ENCODE peak calls at places on chromosomes 4 and X, in seven cellular contexts. N is IMR-90, I is mammary epithelial cell, O is OCI-LY7, M is Karpas-422, B is HCT116, X is H9. R is an unnamed sample.
A peak's percentile ranks its signal among the peaks of the same experiment; 100 is the strongest.

GRCh38 chrX:12950851-12951589 is 23.9 kb upstream of the TMSB4X start:
- DNase-seq in N (no peak), I (no peak), O (peak; percentile 84), M (peak; percentile 93), B (no peak), X (peak; percentile 83), R (peak; percentile 64)

GRCh38 chr4:156475322-156475721 is 496.3 kb downstream of the PDGFC start:
- DNase-seq in N (peak; percentile 76), I (peak; percentile 64), O (no peak), M (peak; percentile 55), B (peak; percentile 42), X (no peak), R (peak; percentile 40)

GRCh38 chr4:138869165-138869564 is 146.4 kb upstream of the NOCT start:
- DNase-seq in N (peak; percentile 67), I (no peak), O (no peak), M (no peak), B (no peak), X (no peak), R (no peak)

GRCh38 chr4:83921124-83921523 is 385.2 kb downstream of the GPAT3 start:
- DNase-seq in N (no peak), I (no peak), O (no peak), M (no peak), B (no peak), X (no peak), R (no peak)

GRCh38 chr4:106985830-106986229 is 50.3 kb downstream of the DKK2 start:
- DNase-seq in N (no peak), I (no peak), O (no peak), M (no peak), B (no peak), X (no peak), R (no peak)

GRCh38 chr4:120829113-120829831 is 93.3 kb downstream of the PRDM5 start:
- DNase-seq in N (peak; percentile 70), I (no peak), O (no peak), M (no peak), B (no peak), X (no peak), R (no peak)

GRCh38 chr4:56086073-56086521 is 137.4 kb downstream of the CEP135 start:
- DNase-seq in N (no peak), I (no peak), O (no peak), M (no peak), B (no peak), X (peak; percentile 42), R (peak; percentile 17)

GRCh38 chrX:1325515-1326116 is 11.0 kb upstream of the IL3RA start:
- DNase-seq in N (no peak), I (no peak), O (no peak), M (no peak), B (no peak), X (no peak), R (no peak)

GRCh38 chr4:42078184-42078801 is 74.2 kb downstream of the BEND4 start:
- DNase-seq in N (no peak), I (no peak), O (no peak), M (no peak), B (no peak), X (no peak), R (no peak)

GRCh38 chrX:69387559-69388487 is 116.3 kb upstream of the NALF2 start:
- DNase-seq in N (peak; percentile 21), I (peak; percentile 8), O (no peak), M (peak; percentile 80), B (peak; percentile 31), X (peak; percentile 88), R (peak; percentile 66)

GRCh38 chr4:40608628-40609027 is 21.0 kb downstream of the RBM47 start:
- DNase-seq in N (peak; percentile 44), I (no peak), O (no peak), M (no peak), B (no peak), X (no peak), R (no peak)

GRCh38 chr4:105088110-105088879 is 58.4 kb upstream of the TET2 start:
- DNase-seq in N (peak; percentile 98), I (peak; percentile 75), O (no peak), M (no peak), B (no peak), X (peak; percentile 48), R (peak; percentile 24)

GRCh38 chr4:106587558-106587957 is 219.0 kb upstream of the GIMD1 start:
- DNase-seq in N (peak; percentile 67), I (peak; percentile 82), O (no peak), M (no peak), B (no peak), X (no peak), R (peak; percentile 31)

GRCh38 chr4:3073158-3074077 is 920 bp downstream of the HTT-AS start:
- DNase-seq in N (no peak), I (no peak), O (no peak), M (no peak), B (no peak), X (peak; percentile 45), R (no peak)

GRCh38 chr4:23978031-23978430 is 88.2 kb upstream of the PPARGC1A start:
- DNase-seq in N (peak; percentile 51), I (no peak), O (no peak), M (no peak), B (no peak), X (no peak), R (no peak)

GRCh38 chrX:34880656-34881055 is 61.9 kb upstream of the FAM47B start:
- DNase-seq in N (peak; percentile 74), I (peak; percentile 84), O (no peak), M (no peak), B (no peak), X (no peak), R (no peak)

GRCh38 chr4:155174668-155175067 is 33.8 kb upstream of the NPY2R start:
- DNase-seq in N (no peak), I (no peak), O (no peak), M (no peak), B (no peak), X (no peak), R (no peak)

GRCh38 chr4:8044699-8045098 is 105.0 kb upstream of the AFAP1 start:
- DNase-seq in N (no peak), I (no peak), O (no peak), M (no peak), B (no peak), X (no peak), R (no peak)

GRCh38 chr4:184939978-184940377 is 78.3 kb upstream of the HELT start:
- DNase-seq in N (no peak), I (no peak), O (no peak), M (no peak), B (no peak), X (no peak), R (no peak)

GRCh38 chr4:173360587-173361221 is 10.1 kb upstream of the SAP30 start:
- DNase-seq in N (peak; percentile 25), I (no peak), O (peak; percentile 24), M (no peak), B (no peak), X (no peak), R (peak; percentile 6)

GRCh38 chr4:54093609-54094240 is 6.2 kb upstream of the GSX2 start:
- DNase-seq in N (no peak), I (no peak), O (no peak), M (no peak), B (no peak), X (peak; percentile 71), R (no peak)

GRCh38 chrX:69951756-69952155 is 98.0 kb downstream of the AWAT2 start:
- DNase-seq in N (no peak), I (no peak), O (no peak), M (no peak), B (no peak), X (no peak), R (no peak)

GRCh38 chrX:104668550-104668949 is 102.6 kb downstream of the IL1RAPL2 start:
- DNase-seq in N (peak; percentile 1), I (peak; percentile 14), O (peak; percentile 57), M (peak; percentile 53), B (no peak), X (no peak), R (peak; percentile 20)

GRCh38 chrX:19839770-19840254 is 47.6 kb downstream of the SH3KBP1 start:
- DNase-seq in N (no peak), I (peak; percentile 46), O (peak; percentile 74), M (peak; percentile 91), B (peak; percentile 72), X (no peak), R (no peak)

DNA sequence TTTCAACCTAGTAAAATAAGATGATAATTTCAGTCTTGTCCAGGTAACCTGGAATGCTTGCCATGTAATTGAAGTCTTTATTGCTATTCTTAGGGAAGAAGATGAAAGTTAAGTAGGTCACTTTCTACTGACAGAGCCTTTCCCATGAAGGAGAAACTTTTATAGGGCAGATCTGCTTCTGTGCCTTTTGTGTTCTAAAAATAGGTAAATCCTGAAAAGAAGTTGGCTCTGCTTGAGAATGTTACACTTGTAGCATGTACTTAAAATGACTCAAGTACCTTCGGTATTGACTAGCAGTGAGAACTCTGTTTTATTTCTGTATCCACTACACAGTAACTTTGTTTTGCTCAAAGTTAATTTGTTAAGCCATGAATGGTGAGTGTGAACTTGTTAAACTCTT is 52.8 kb downstream of the SEPTIN11 start:
- DNase-seq in N (peak; percentile 44), I (no peak), O (no peak), M (no peak), B (no peak), X (no peak), R (no peak)
- H3K4me2 ChIP-seq in N (peak overlapping the region; percentile 59), I (peak overlapping the region; percentile 54), O (no peak overlapping the region), M (no peak overlapping the region), B (no peak overlapping the region), X (no peak overlapping the region), R (peak overlapping the region; percentile 34)

GRCh38 chr4:70997068-70997467 is 3.6 kb downstream of the DCK start:
- DNase-seq in N (no peak), I (no peak), O (peak; percentile 31), M (no peak), B (no peak), X (no peak), R (no peak)
- H2AFZ ChIP-seq in N (no peak overlapping the region), I (no peak overlapping the region), O (no peak overlapping the region), M (no peak overlapping the region), B (no peak overlapping the region), X (no peak overlapping the region), R (no peak overlapping the region)

GRCh38 chr4:47442980-47443379 is 20.5 kb downstream of the COMMD8 start:
- DNase-seq in N (no peak), I (no peak), O (peak; percentile 22), M (no peak), B (no peak), X (no peak), R (no peak)
- H4K20me1 ChIP-seq in N (no peaks in the 10 kb centered on the region), I (no peaks in the 10 kb centered on the region), O (no peaks in the 10 kb centered on the region), M (no peaks in the 10 kb centered on the region), B (no peaks in the 10 kb centered on the region), X (no peaks in the 10 kb centered on the region), R (no peaks in the 10 kb centered on the region)

DNA sequence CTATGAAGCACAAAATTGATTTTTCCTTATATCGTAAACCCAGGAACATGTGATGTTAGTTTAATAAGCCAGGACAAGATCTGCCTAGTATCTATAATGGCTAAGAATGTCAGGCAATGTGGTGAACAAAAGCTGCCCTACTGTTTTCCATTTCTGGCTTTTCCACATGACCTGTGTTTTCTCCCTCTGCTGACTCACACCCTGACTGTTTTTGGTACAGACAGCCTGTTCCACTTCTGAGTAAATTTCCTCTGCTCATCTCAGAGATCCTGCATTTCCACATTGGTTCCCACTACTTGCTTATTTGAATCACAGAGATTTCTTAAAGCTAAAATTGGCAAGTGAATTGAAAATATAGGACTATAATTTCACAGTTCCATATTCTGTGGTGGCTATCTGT is 9.2 kb downstream of the NOX1 start:
- DNase-seq in N (peak; percentile 57), I (peak; percentile 49), O (no peak), M (no peak), B (no peak), X (no peak), R (no peak)
- H3K4me2 ChIP-seq in N (no peak overlapping the region), I (no peak overlapping the region), O (no peak overlapping the region), M (no peak overlapping the region), B (no peak overlapping the region), X (no peak overlapping the region), R (no peak overlapping the region)

R was measured in hepatocyte.